ENCODE peak calls at places on chromosomes 1 and 21, in nine cellular contexts. E, R, F, B, I, M, Z, C and D are unnamed samples. For H3K4me1, the result is how much of the 10 kb centered on the place peaks cover.

GRCh38 chr1:100443739-100444571 is 91.6 kb downstream of the CDC14A start:
- DNase-seq in R (no peak), E (no peak), B (no peak), I (no peak), Z (no peak), M (no peak), C (no peak), F (no peak), D (no peak)

GRCh38 chr21:41670056-41670805 is 96.6 kb downstream of the RIPK4 start:
- DNase-seq in B (no peak), Z (no peak), R (no peak), E (no peak), C (no peak), I (no peak), F (no peak), M (no peak), D (no peak)

GRCh38 chr1:219324629-219325367 is 151.1 kb downstream of the LYPLAL1 start:
- DNase-seq in M (no peak), C (no peak), R (no peak), F (no peak), B (no peak), E (no peak), Z (peak), I (no peak), D (no peak)

GRCh38 chr1:119554188-119554587 is 47.2 kb downstream of the HSD3B1 start:
- DNase-seq in I (no peak), E (no peak), R (no peak), Z (no peak), B (no peak), F (no peak), M (no peak), C (no peak), D (no peak)

GRCh38 chr1:19430121-19431068 is 54.9 kb downstream of the CAPZB start:
- DNase-seq in B (no peak), M (no peak), R (no peak), F (no peak), I (no peak), Z (peak), E (no peak), C (no peak), D (no peak)

GRCh38 chr21:43864313-43864805 is 664 bp upstream of the AGPAT3 start:
- DNase-seq in E (peak), Z (peak), I (peak), R (peak), C (no peak), B (no peak), F (peak), M (peak), D (no peak)

GRCh38 chr1:103372866-103373265 is 152.6 kb upstream of the RNPC3 start:
- DNase-seq in Z (no peak), E (no peak), R (no peak), M (no peak), B (no peak), I (no peak), F (no peak), C (no peak), D (no peak)

GRCh38 chr21:44518684-44519083 is 21.3 kb downstream of the KRTAP10-1 start:
- DNase-seq in F (no peak), B (no peak), C (no peak), I (no peak), M (no peak), Z (no peak), E (no peak), R (peak), D (no peak)

GRCh38 chr1:113905435-113905861 is 322 bp downstream of the DCLRE1B start:
- DNase-seq in C (no peak), M (no peak), R (no peak), Z (no peak), E (peak), B (no peak), F (no peak), I (no peak), D (no peak)

GRCh38 chr1:100404816-100405215 is 52.5 kb downstream of the CDC14A start:
- DNase-seq in R (no peak), B (no peak), M (no peak), F (no peak), C (no peak), I (no peak), Z (no peak), E (no peak), D (no peak)

GRCh38 chr1:220843481-220844011 is 35.7 kb upstream of the HLX start:
- DNase-seq in E (no peak), I (peak), C (no peak), F (no peak), R (no peak), B (peak), M (no peak), Z (no peak), D (peak)

GRCh38 chr1:203308205-203309114 is 3.1 kb downstream of the BTG2 start:
- DNase-seq in I (no peak), F (no peak), R (no peak), B (no peak), C (peak), M (no peak), Z (no peak), E (no peak), D (no peak)

GRCh38 chr1:39829791-39830533 is 41.3 kb upstream of the BMP8B start:
- DNase-seq in F (no peak), M (no peak), Z (no peak), I (no peak), E (no peak), B (no peak), C (no peak), R (no peak), D (no peak)

GRCh38 chr1:233737341-233737740 is 123.4 kb downstream of the KCNK1 start:
- DNase-seq in Z (no peak), I (no peak), E (no peak), B (no peak), F (no peak), R (no peak), M (no peak), C (no peak), D (no peak)

GRCh38 chr1:114076308-114076707 is 77.4 kb downstream of the SYT6 start:
- DNase-seq in F (no peak), B (no peak), E (no peak), R (no peak), C (no peak), I (no peak), M (no peak), Z (no peak), D (no peak)

GRCh38 chr1:111596499-111596898 is 23.1 kb upstream of the RAP1A start:
- DNase-seq in F (no peak), B (no peak), M (no peak), R (no peak), C (peak), E (no peak), I (no peak), Z (no peak), D (no peak)

GRCh38 chr1:923991-924618 is 382 bp downstream of the SAMD11 start:
- DNase-seq in M (no peak), I (no peak), Z (no peak), E (no peak), F (no peak), R (no peak), B (no peak), C (no peak), D (no peak)

GRCh38 chr1:10943991-10944730 is 68.3 kb upstream of the TARDBP start:
- DNase-seq in B (peak), Z (no peak), M (no peak), I (no peak), C (no peak), E (peak), R (no peak), F (no peak), D (peak)

GRCh38 chr1:11157867-11158266 is 31.3 kb upstream of the ANGPTL7 start:
- DNase-seq in E (no peak), M (no peak), B (peak), R (peak), F (no peak), C (no peak), Z (no peak), I (peak), D (no peak)

GRCh38 chr1:178612261-178612660 is 99.4 kb downstream of the TEX35 start:
- DNase-seq in Z (no peak), M (no peak), I (no peak), F (no peak), E (no peak), C (no peak), B (no peak), R (no peak), D (no peak)

GRCh38 chr1:156706647-156707008 is 1.2 kb upstream of the CRABP2 start:
- DNase-seq in I (peak), B (peak), E (peak), M (no peak), C (peak), Z (no peak), R (peak), F (peak), D (peak)

GRCh38 chr1:234989019-234989418 is 139.6 kb downstream of the TOMM20 start:
- DNase-seq in Z (no peak), F (no peak), R (no peak), C (no peak), M (no peak), I (no peak), E (no peak), B (no peak), D (no peak)

GRCh38 chr1:33655496-33655895 is 183.1 kb downstream of the ZSCAN20 start:
- DNase-seq in I (peak), M (no peak), C (no peak), B (no peak), E (no peak), Z (no peak), F (no peak), R (no peak), D (peak)

GRCh38 chr1:245538671-245539070 is 383.9 kb downstream of the KIF26B start:
- DNase-seq in E (no peak), C (no peak), Z (no peak), F (no peak), I (no peak), M (no peak), B (no peak), R (no peak), D (no peak)

GRCh38 chr1:99279525-99279924 is 15.2 kb downstream of the PLPPR4 start:
- DNase-seq in Z (no peak), M (no peak), B (no peak), E (no peak), F (no peak), I (no peak), C (no peak), R (no peak), D (no peak)

DNA sequence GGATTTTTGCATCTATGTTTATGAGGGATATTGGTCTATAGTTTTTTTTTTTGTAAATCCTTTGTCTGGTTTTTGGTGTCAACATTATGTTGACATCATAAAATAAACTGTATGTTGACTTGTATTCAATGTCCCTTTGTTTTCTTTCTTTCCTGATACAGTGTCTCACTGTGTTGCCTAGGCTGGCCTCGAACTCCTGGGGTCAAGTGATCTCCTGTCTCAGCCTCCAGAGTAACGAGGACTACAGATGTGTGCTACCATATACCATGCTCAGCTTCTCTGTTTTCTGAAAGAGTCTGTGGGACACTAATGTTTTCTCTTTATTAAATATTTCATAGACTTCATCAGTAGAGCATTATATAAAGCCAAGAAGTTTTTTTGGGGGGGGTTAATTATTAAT is 18.3 kb downstream of the MAN1C1 start:
- DNase-seq in E (no peak), Z (no peak), B (no peak), C (no peak), M (no peak), R (no peak), I (no peak), F (no peak), D (no peak)
- H3K4me1 ChIP-seq in E (under half), Z (under half), B (under half), C (under half), M (under half), R (under half), I (under half), F (under half), D (under half)

GRCh38 chr1:222242492-222242891 is 305.4 kb downstream of the HHIPL2 start:
- DNase-seq in F (no peak), M (no peak), Z (no peak), B (no peak), I (no peak), C (no peak), E (no peak), R (no peak), D (no peak)
- H3K4me3 ChIP-seq in F (no peak), M (no peak), Z (no peak), B (no peak), I (no peak), C (no peak), E (no peak), R (no peak), D (no peak)

GRCh38 chr1:112638109-112638426 is 18.4 kb downstream of the CAPZA1 start:
- DNase-seq in B (no peak), Z (no peak), C (no peak), M (no peak), F (no peak), I (no peak), R (no peak), E (no peak), D (no peak)
- H3K4me1 ChIP-seq in B (under half), Z (under half), C (under half), M (under half), F (under half), I (under half), R (under half), E (half or more), D (half or more)

DNA sequence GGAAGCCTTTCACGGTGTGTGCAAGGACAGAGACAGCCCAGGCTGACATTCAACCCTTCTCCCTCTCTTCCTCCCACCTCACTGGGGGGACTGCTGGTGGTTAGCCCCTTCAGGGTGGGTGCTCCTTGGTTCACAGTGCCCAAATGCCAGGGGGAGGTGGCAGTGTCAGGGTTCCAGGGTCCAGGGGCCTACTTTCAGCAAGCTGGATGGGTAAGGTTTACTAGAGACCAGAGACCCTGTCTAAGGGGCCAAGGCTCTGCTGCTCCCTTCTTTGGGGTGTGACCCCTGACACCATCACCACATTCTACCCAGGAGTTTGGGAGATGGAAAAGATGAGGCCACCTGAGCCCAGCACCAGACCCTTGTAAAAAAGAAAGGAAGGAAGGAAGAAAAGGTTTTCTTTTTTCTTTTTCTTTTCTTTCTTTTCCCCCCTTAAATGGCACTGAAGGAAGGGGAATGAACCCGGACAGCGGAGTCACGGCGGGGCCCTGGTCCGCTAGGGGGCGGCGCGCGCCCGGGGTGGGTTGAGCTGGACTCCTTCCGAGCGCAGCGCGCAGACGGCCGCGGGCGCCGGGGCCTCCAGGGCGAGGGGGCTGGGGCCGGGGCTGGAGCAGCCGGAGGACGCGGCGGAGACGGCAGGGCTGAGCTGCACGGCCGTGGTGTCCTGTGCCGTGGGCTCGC is 18.8 kb downstream of the KNCN start:
- DNase-seq in E (peak), I (peak), B (peak), Z (no peak), M (peak), R (peak), C (peak), F (no peak), D (peak)
- H3K4me3 ChIP-seq in E (peak), I (peak), B (peak), Z (no peak), M (no peak), R (peak), C (no peak), F (no peak), D (peak)

GRCh38 chr1:89912073-89912472 is 82.8 kb upstream of the ZNF326 start:
- DNase-seq in Z (no peak), M (no peak), C (no peak), B (no peak), F (no peak), R (no peak), I (no peak), E (no peak), D (no peak)

GRCh38 chr1:89910780-89911179 is 84.1 kb upstream of the ZNF326 start:
- DNase-seq in R (no peak), E (no peak), C (no peak), F (no peak), Z (peak), M (no peak), B (no peak), I (no peak), D (no peak)

GRCh38 chr1:89911186-89911976 is 83.5 kb upstream of the ZNF326 start:
- DNase-seq in E (no peak), Z (no peak), C (no peak), M (no peak), I (no peak), B (no peak), R (no peak), F (no peak), D (no peak)

GRCh38 chr1:89908993-89909436 is 85.9 kb upstream of the ZNF326 start:
- DNase-seq in R (no peak), F (no peak), Z (no peak), B (no peak), C (no peak), I (no peak), E (no peak), M (no peak), D (no peak)

GRCh38 chr1:89910268-89910667 is 84.6 kb upstream of the ZNF326 start:
- DNase-seq in E (no peak), Z (no peak), F (no peak), R (no peak), C (no peak), B (no peak), I (no peak), M (no peak), D (no peak)
- H3K4me1 ChIP-seq in E (under half), Z (under half), F (under half), R (half or more), C (under half), B (under half), I (under half), M (under half), D (half or more)

GRCh38 chr1:89822109-89822962 is 1.5 kb downstream of the LRRC8D start:
- DNase-seq in B (no peak), I (no peak), F (peak), Z (no peak), C (no peak), R (no peak), M (no peak), E (no peak), D (no peak)

GRCh38 chr1:89823679-89824292 is 3.0 kb downstream of the LRRC8D start:
- DNase-seq in F (no peak), B (no peak), M (no peak), E (no peak), I (no peak), R (no peak), C (no peak), Z (no peak), D (no peak)

GRCh38 chr1:89821322-89822108 is 683 bp downstream of the LRRC8D start:
- DNase-seq in Z (no peak), B (peak), M (peak), R (peak), E (peak), C (peak), F (peak), I (peak), D (peak)

GRCh38 chr1:89820423-89821321 is at the start of gene LRRC8D:
- DNase-seq in I (peak), R (peak), B (peak), E (peak), F (peak), C (peak), M (peak), Z (peak), D (peak)

DNA sequence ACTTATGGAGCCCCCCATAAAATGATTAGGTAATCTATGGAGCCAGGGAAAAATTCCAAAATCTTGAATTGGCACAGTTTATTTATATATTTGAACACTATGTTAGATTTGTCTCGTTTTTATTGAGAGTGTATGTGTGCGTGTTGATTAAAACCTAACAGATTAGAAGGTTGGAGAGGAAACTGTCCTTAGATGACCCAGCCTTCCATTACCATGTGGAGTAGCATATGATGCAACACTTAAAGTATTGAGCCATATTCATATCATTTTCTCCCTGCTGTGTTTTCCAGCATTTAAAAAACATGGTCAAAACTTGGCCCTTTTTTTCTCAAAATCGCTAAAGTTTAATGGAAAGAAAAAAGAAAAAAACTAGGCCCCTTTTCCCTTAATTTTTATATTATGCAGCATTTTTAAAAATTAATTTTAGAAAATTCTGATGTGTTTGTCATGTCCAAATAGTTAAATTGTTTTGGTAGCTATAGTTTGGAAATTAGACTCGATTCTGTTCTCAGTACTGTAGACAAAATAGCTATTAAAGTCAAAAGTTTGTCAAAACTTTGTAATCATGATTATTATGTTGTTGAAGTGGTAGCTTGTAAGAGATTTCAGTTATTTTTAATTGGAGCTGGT is 2.3 kb downstream of the LRRC8D start:
- DNase-seq in R (no peak), I (no peak), E (no peak), Z (no peak), C (no peak), M (no peak), B (no peak), F (no peak), D (no peak)
- H3K4me3 ChIP-seq in R (peak), I (no peak), E (peak), Z (no peak), C (no peak), M (no peak), B (no peak), F (no peak), D (peak)

GRCh38 chr1:23801876-23802275 is 1.3 kb upstream of the GALE start:
- DNase-seq in R (no peak), E (no peak), I (no peak), C (no peak), F (no peak), B (no peak), Z (no peak), M (no peak), D (no peak)
- H3K4me1 ChIP-seq in R (under half), E (under half), I (under half), C (under half), F (under half), B (under half), Z (under half), M (under half), D (under half)